ENCODE peak calls at places on chromosomes 13 and 19, in five cellular contexts. B, A, H, Y and R are unnamed samples.

GRCh38 chr19:40921005-40921897 is 39.2 kb upstream of the CYP2A7 start:
- DNase-seq in B (no peak), A (peak; percentile 92), H (no peak), Y (no peak), R (peak; percentile 76)

GRCh38 chr13:73945871-73946270 is 188.3 kb downstream of the KLF12 start:
- DNase-seq in B (no peak), A (no peak), H (no peak), Y (no peak), R (peak; percentile 38)

GRCh38 chr19:55189424-55189823 is 9.3 kb upstream of the SYT5 start:
- DNase-seq in B (no peak), A (no peak), H (peak; percentile 95), Y (no peak), R (no peak)

GRCh38 chr19:52963229-52963760 is 614 bp upstream of the ZNF816 start:
- DNase-seq in B (peak; percentile 58), A (no peak), H (no peak), Y (no peak), R (no peak)

GRCh38 chr19:1725100-1726064 is 27.9 kb upstream of the ONECUT3 start:
- DNase-seq in B (no peak), A (peak; percentile 68), H (peak; percentile 28), Y (peak; percentile 5), R (no peak)

GRCh38 chr19:10919352-10920287 is 8.8 kb downstream of the YIPF2 start:
- DNase-seq in B (no peak), A (no peak), H (no peak), Y (no peak), R (no peak)

GRCh38 chr19:53394522-53394973 is 401 bp upstream of the ZNF765 start:
- DNase-seq in B (peak; percentile 79), A (peak; percentile 50), H (peak; percentile 61), Y (no peak), R (peak; percentile 40)

GRCh38 chr19:50352242-50352641 is 13.2 kb downstream of the NAPSA start:
- DNase-seq in B (no peak), A (no peak), H (no peak), Y (no peak), R (no peak)

GRCh38 chr13:111468037-111468959 is 147.9 kb downstream of the TEX29 start:
- DNase-seq in B (peak; percentile 61), A (no peak), H (no peak), Y (no peak), R (no peak)

GRCh38 chr13:23722726-23723453 is 152.7 kb downstream of the TNFRSF19 start:
- DNase-seq in B (no peak), A (no peak), H (no peak), Y (no peak), R (no peak)

GRCh38 chr13:29454931-29455481 is 140.5 kb downstream of the SLC7A1 start:
- DNase-seq in B (no peak), A (no peak), H (peak; percentile 7), Y (no peak), R (peak; percentile 41)

GRCh38 chr13:64274481-64275217 is 2859.0 kb upstream of the PCDH20 start:
- DNase-seq in B (no peak), A (no peak), H (peak; percentile 26), Y (no peak), R (no peak)

GRCh38 chr13:110272651-110273050 is 34.3 kb downstream of the COL4A1 start:
- DNase-seq in B (no peak), A (no peak), H (no peak), Y (no peak), R (no peak)

DNA sequence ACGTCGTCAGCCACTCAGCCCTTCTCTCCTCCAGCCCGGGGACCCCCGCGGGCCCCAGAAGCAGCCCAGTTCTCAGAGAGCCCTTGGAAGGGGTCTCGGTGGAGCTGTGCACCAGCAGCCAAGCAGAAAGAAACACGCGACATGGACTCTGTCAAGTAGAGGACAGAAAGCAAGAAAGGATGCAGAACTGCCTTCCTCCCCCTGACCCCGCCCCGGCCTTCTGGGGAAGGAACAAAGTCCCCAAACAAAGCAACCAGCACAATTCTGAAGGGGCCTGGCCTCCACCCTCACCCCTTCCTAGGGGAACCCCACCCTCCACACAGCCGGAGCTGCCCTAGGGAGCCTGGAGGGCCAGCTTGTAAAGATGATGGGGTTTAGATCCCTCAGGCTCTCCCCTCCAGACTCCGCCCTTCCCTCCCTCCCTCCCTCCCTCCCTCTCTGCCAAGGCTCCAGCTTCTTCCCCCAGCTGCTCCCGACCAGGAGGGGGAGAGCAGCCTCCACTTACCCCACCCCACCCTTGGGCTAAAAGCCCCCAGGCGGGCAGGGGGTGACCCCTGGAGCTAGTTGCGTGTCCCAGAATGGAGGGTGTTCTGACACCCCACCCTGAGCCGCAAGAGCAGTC is 7.8 kb downstream of the LYL1 start:
- DNase-seq in B (no peak), A (no peak), H (no peak), Y (no peak), R (no peak)
- H3K4me3 ChIP-seq in B (peak overlapping the region; percentile 53), A (no peak overlapping the region), H (no peak overlapping the region), Y (peak overlapping the region; percentile 40), R (no peak overlapping the region)

GRCh38 chr13:30865131-30866009 is 40.7 kb upstream of the MEDAG start:
- DNase-seq in B (peak; percentile 91), A (peak; percentile 75), H (peak; percentile 96), Y (peak; percentile 69), R (peak; percentile 70)
- H3K4me1 ChIP-seq in B (peaks cover 34% of the 10 kb centered on the region), A (peaks cover 7% of the 10 kb centered on the region), H (peaks cover 46% of the 10 kb centered on the region), Y (peaks cover 3% of the 10 kb centered on the region), R (peaks cover 10% of the 10 kb centered on the region)

DNA sequence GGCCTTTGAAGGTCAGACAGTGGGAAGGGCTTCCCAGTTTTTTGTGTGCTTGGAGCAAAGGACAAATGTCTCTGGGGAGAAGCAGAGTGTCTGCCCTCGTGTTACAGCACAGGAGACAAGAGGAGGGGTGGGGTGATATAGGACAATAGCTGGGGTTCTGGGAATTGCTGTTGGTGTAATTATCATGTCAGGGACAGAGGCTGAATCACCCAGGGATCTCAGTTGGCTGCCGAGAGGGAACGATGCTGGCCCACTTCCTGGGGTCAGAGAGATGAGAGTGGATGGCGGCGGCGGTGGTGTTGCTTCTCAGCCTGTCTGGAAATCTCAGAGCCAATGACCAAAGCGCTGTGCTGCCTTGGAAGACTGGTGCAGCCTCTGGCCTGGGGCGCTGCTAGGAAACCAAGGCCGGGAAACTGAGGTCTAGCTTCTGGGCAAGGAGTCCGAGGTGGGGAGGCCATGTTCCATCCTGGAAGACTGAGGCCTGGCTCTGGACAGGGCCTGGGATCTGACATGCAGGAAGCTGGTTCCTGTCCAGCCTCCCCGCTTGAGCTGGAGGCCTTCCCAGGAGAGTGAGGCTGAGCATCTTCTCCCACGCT is 1.3 kb downstream of the INAFM1 start:
- DNase-seq in B (no peak), A (no peak), H (peak; percentile 57), Y (peak; percentile 47), R (no peak)
- TF ChIP-seq POLR2A in B (no peak), A (no peak), H (no peak), Y (no peak), R (no peak)

DNA sequence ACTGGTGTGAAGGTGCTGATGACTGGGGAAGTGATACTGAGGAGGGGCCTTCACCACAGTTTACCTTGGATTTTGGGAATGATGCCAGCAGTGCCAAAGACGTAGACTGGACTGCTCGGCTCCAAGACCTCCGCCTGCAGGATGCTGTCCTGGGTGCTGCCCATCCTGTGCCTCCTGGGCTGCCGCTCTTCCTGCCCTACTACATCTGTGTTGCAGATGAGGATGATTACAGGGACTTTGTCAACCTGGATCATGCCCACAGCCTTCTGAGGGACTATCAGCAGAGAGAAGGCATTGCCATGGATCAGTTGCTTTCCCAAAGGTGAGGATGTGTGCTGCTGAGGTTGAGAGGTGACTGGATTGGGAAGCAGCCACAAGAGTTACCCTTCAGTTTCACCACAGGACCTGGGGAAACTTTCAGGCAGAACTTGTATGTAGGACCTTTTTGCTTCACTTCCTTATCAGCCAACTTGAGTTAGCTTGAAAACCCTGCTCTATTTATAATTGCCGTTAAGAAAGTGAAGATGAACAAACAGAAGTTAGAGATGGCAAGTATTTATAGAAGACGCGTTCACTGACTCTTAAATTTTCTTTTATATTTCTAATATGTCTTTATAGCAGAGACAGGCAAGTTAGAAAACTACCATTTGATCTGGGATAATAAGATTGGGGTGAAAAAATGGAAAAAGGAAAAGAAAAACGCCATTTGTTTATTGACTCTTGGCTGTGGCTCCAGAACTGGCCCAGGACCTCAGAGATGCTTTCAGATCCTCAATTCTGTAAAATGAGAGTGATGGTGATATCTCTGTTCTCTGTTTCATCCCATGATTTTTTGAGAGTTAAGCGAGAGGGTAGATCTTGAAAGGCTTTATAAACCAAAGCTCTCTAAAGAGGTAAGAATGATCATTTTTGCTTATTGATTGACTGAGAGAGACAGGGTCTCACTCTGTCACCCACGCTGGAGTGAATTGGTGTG is 5.3 kb downstream of the PDCD2L start:
- DNase-seq in B (peak; percentile 1), A (no peak), H (no peak), Y (no peak), R (no peak)
- H3K4me3 ChIP-seq in B (no peak overlapping the region), A (no peak overlapping the region), H (no peak overlapping the region), Y (no peak overlapping the region), R (no peak overlapping the region)

GRCh38 chr19:45169602-45170001 is 8.4 kb downstream of the TRAPPC6A start:
- DNase-seq in B (no peak), A (no peak), H (no peak), Y (no peak), R (no peak)

GRCh38 chr19:45168767-45169351 is 8.1 kb upstream of the NKPD1 start:
- DNase-seq in B (no peak), A (no peak), H (no peak), Y (no peak), R (no peak)

GRCh38 chr19:45164577-45165335 is 4.0 kb upstream of the NKPD1 start:
- DNase-seq in B (no peak), A (peak; percentile 49), H (peak; percentile 46), Y (no peak), R (peak; percentile 85)

GRCh38 chr19:45163751-45164150 is 3.0 kb upstream of the NKPD1 start:
- DNase-seq in B (no peak), A (no peak), H (no peak), Y (no peak), R (no peak)

GRCh38 chr19:45166723-45167252 is 6.0 kb upstream of the NKPD1 start:
- DNase-seq in B (no peak), A (no peak), H (no peak), Y (no peak), R (no peak)
- H3K4me1 ChIP-seq in B (peaks cover 71% of the 10 kb centered on the region), A (no peaks in the 10 kb centered on the region), H (peaks cover 4% of the 10 kb centered on the region), Y (no peaks in the 10 kb centered on the region), R (peaks cover 3% of the 10 kb centered on the region)

GRCh38 chr19:17525141-17525540 is 13.7 kb downstream of the PGLS start:
- DNase-seq in B (no peak), A (no peak), H (no peak), Y (no peak), R (no peak)

GRCh38 chr19:17524651-17525050 is 13.2 kb downstream of the PGLS start:
- DNase-seq in B (no peak), A (no peak), H (no peak), Y (no peak), R (no peak)

GRCh38 chr19:17528610-17529009 is 17.2 kb downstream of the PGLS start:
- DNase-seq in B (no peak), A (no peak), H (no peak), Y (no peak), R (no peak)

GRCh38 chr19:17527326-17527725 is 15.9 kb downstream of the PGLS start:
- DNase-seq in B (no peak), A (no peak), H (no peak), Y (no peak), R (no peak)

DNA sequence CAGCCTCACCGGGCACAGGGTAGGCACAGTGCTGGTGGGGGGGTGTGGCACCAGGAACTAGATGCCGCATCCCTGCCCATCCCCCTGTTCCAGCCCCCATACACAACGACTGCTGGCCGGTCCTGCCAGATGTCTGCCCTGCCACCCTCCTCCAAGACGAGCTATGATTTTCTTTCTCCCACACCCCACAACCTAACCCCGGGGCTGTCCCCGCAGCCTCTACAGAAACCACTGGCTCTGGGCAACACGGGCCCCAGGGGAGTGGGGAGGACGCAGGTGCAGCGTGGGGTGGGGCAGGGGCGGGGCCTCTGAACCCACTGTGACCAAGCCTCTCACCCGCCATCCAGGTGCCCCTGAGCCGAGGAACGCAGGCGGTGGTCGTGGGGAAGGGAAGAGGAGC is 15.5 kb downstream of the PGLS start:
- DNase-seq in B (no peak), A (no peak), H (no peak), Y (no peak), R (no peak)
- TF ChIP-seq POLR2A in B (no peak), A (no peak), H (no peak), Y (no peak), R (no peak)